ENCODE peak calls at places on chromosome 1, in ten cellular contexts. B is cardiac fibroblast; S is colonic mucosa; J is right lobe of liver; Q is lung; P is neural progenitor cell; K is K562; Y is retinal pigment epithelial cell; W is CD4-positive, alpha-beta memory T cell; H is AG09309. E is an unnamed sample.
A peak's percentile ranks its signal among the peaks of the same experiment; 100 is the strongest.

GRCh38 chr1:164602480-164603093 is 43.6 kb downstream of the PBX1 start:
- DNase-seq in B (peak; percentile 74), S (peak; percentile 61), J (no peak), Q (peak; percentile 57), P (peak; percentile 81), K (no peak), Y (peak; percentile 81), W (no peak), H (peak; percentile 39), E (peak; percentile 18)

GRCh38 chr1:237736372-237737029 is 154.2 kb downstream of the ZP4 start:
- DNase-seq in B (no peak), S (no peak), J (no peak), Q (no peak), P (peak; percentile 42), K (no peak), Y (no peak), W (peak; percentile 42), H (no peak), E (no peak)

GRCh38 chr1:212062832-212063438 is 27.4 kb downstream of the DTL start:
- DNase-seq in B (peak; percentile 63), S (no peak), J (no peak), Q (no peak), P (peak; percentile 40), K (peak; percentile 43), Y (no peak), W (peak; percentile 37), H (peak; percentile 17), E (peak; percentile 56)

GRCh38 chr1:198850196-198850595 is 211.4 kb downstream of the PTPRC start:
- DNase-seq in B (no peak), S (no peak), J (no peak), Q (no peak), P (no peak), K (no peak), Y (no peak), W (no peak), H (no peak), E (peak; percentile 91)

GRCh38 chr1:10429868-10430215 is 391 bp upstream of the CENPS start:
- DNase-seq in B (peak; percentile 39), S (peak; percentile 30), J (no peak), Q (no peak), P (no peak), K (no peak), Y (no peak), W (no peak), H (no peak), E (no peak)

GRCh38 chr1:1230656-1231399 is 973 bp downstream of the SDF4 start:
- DNase-seq in B (peak; percentile 76), S (peak; percentile 77), J (peak; percentile 64), Q (no peak), P (no peak), K (peak; percentile 58), Y (peak; percentile 35), W (peak; percentile 23), H (peak; percentile 49), E (peak; percentile 52)

GRCh38 chr1:4587721-4588120 is 66.7 kb upstream of the AJAP1 start:
- DNase-seq in B (no peak), S (no peak), J (no peak), Q (no peak), P (no peak), K (no peak), Y (no peak), W (no peak), H (no peak), E (no peak)

GRCh38 chr1:7847599-7847998 is 5.3 kb downstream of the UTS2 start:
- DNase-seq in B (peak; percentile 89), S (no peak), J (no peak), Q (no peak), P (no peak), K (no peak), Y (no peak), W (no peak), H (peak; percentile 65), E (peak; percentile 8)

DNA sequence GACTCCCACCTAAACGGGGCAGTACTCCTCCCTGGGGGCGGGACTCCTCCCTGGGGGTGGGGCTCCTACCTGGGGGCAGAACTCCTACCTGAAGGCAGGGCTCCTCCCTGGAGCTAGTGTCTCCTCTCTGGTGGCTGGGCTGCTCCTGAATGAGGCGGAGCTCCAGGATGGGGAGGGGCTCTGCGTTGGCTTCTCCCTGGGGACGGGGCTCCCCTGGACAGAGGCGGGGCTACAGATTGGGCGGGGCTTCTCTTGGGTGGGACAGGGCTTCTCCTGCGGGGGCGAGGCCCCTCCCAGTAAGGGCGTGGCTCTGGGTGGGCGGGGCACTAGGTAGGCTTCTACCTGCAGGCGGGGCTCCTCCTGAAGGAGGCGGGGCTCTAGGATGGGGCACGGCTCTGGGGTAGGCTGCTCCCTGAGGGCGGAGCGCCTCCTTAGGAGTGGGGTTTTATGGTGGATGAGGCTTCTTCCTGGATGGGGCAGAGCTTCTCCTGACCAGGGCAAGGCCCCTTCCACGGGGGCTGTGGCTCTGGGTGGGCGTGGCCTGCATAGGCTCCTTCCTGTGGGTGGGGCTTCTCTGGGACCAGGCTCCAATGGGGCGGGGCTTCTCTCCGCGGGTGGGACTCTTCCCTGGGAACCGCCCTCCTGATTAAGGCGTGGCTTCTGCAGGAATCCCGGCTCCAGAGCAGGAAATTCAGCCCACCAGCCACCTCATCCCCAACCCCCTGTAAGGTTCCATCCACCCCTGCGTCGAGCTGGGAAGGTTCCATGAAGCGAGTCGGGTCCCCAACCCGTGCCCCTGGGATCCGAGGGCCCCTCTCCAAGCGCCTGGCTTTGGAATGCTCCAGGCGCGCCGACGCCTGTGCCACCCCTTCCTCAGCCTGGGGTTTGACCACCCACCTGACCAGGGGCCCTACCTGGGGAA is 22.7 kb upstream of the ARF1 start:
- DNase-seq in B (peak; percentile 36), S (peak; percentile 100), J (peak; percentile 60), Q (peak; percentile 99), P (peak; percentile 83), K (peak; percentile 95), Y (no peak), W (peak; percentile 66), H (no peak), E (peak; percentile 86)
- H3K4me3 ChIP-seq in B (peak overlapping the region; percentile 14), S (peak overlapping the region; percentile 33), J (no peak overlapping the region), Q (peak overlapping the region; percentile 8), P (peak overlapping the region; percentile 43), K (peak overlapping the region; percentile 45), Y (peak overlapping the region; percentile 4), W (peak overlapping the region; percentile 55), H (no peak overlapping the region), E (peak overlapping the region; percentile 43)

DNA sequence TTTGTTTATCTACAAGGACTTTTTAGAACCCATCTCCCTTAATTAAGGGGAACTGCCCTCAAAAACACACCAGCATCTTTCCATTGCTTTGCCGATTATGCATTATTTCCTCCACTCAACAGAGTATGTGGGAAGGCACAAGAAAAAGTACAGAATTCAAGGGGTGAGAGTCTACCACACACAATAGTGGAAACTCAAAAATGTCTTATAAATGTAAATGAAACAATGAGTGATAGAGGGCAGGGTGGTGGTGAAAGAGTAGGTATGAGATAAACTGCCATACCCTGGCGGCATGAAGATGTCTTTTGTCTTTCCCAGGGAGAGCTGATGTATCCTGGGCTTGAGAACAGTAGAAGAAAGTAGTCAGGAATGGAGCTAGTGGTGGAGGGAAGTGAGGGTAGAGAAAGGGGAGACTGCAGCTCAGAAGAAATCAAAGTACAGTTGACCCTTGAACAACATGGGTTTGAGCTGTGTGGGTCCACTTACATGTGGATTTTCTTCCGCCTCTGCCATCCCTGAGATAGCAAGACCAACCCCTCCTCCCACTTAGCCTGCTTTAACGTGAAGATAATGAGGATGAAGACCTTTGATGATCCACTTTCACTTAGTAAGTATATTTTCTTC is 24.4 kb downstream of the CD58 start:
- DNase-seq in B (no peak), S (no peak), J (no peak), Q (no peak), P (no peak), K (no peak), Y (no peak), W (no peak), H (no peak), E (no peak)
- H3K4me3 ChIP-seq in B (no peak overlapping the region), S (no peak overlapping the region), J (no peak overlapping the region), Q (no peak overlapping the region), P (no peak overlapping the region), K (no peak overlapping the region), Y (no peak overlapping the region), W (no peak overlapping the region), H (no peak overlapping the region), E (no peak overlapping the region)

GRCh38 chr1:246583056-246583440 is 16.8 kb downstream of the CNST start:
- DNase-seq in B (no peak), S (no peak), J (no peak), Q (no peak), P (no peak), K (no peak), Y (no peak), W (no peak), H (no peak), E (no peak)

GRCh38 chr1:246582301-246583055 is 16.2 kb downstream of the CNST start:
- DNase-seq in B (no peak), S (peak; percentile 73), J (peak; percentile 65), Q (no peak), P (no peak), K (peak; percentile 43), Y (no peak), W (no peak), H (no peak), E (no peak)

GRCh38 chr1:246580497-246581047 is 14.3 kb downstream of the CNST start:
- DNase-seq in B (no peak), S (no peak), J (no peak), Q (no peak), P (no peak), K (no peak), Y (no peak), W (no peak), H (no peak), E (no peak)

GRCh38 chr1:246587032-246587431 is 20.8 kb downstream of the CNST start:
- DNase-seq in B (no peak), S (no peak), J (no peak), Q (no peak), P (no peak), K (no peak), Y (no peak), W (no peak), H (no peak), E (no peak)

DNA sequence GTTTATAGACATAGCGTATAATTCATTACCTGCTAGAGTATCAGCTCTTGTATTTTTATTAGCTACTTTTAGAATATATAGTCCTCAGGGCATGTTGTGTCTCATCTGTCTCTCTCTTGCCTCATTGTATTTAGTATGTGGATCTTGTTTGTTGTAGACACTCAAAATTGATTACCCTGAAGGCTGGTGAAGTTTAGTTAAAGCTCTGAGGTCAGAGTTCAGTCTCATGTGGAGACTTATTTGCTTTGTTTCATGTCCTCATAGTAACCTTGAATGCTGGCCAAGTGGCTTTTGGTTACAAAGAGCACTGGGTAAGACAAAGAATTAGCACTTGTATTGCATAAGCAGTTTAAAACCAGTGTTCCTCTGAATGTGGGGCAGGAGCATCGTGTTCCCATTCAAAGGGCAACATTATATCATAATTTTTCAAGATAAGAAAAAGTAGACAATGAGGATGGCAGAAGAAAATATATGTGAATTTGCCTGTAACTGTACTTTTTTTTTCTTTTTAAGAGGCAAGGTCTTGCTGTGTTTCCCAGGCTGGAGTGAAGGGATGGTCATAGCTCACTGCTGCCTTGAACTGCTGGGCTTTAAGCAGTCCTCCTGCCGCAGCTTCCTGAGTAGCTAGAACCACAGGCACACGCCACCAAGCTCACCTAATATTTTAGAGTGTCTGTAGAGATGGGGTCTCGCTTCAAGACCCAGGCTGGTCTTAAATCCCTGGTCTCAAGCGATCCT is 17.4 kb downstream of the CNST start:
- DNase-seq in B (peak; percentile 86), S (peak; percentile 79), J (peak; percentile 86), Q (peak; percentile 73), P (no peak), K (no peak), Y (no peak), W (no peak), H (no peak), E (no peak)
- H3K4me3 ChIP-seq in B (no peak overlapping the region), S (no peak overlapping the region), J (peak overlapping the region; percentile 59), Q (no peak overlapping the region), P (no peak overlapping the region), K (no peak overlapping the region), Y (no peak overlapping the region), W (no peak overlapping the region), H (no peak overlapping the region), E (no peak overlapping the region)

GRCh38 chr1:230282157-230282556 is 144.0 kb downstream of the PGBD5 start:
- DNase-seq in B (no peak), S (peak; percentile 86), J (no peak), Q (no peak), P (no peak), K (no peak), Y (no peak), W (no peak), H (no peak), E (no peak)
- H3K4me3 ChIP-seq in B (no peak overlapping the region), S (no peak overlapping the region), J (no peak overlapping the region), Q (no peak overlapping the region), P (no peak overlapping the region), K (no peak overlapping the region), Y (no peak overlapping the region), W (no peak overlapping the region), H (no peak overlapping the region), E (no peak overlapping the region)